ENCODE peak calls at places on chromosomes 3 and 15, in seven cellular contexts. W is epithelial cell of esophagus; T is CD4-positive, alpha-beta memory T cell; H is endodermal cell; P is uterus; U is thyroid gland; B is brain microvascular endothelial cell. D is an unnamed sample.
A peak's percentile ranks its signal among the peaks of the same experiment; 100 is the strongest.

GRCh38 chr3:160006282-160007163 is 17.9 kb downstream of the IL12A start:
- DNase-seq in W (peak; percentile 77), T (no peak), H (peak; percentile 78), P (peak; percentile 31), U (peak; percentile 61), B (peak; percentile 69), D (peak; percentile 73)

GRCh38 chr15:39127925-39128617 is 452.8 kb upstream of the THBS1 start:
- DNase-seq in W (peak; percentile 83), T (no peak), H (peak; percentile 69), P (no peak), U (no peak), B (peak; percentile 91), D (peak; percentile 50)

GRCh38 chr15:84928843-84929168 is 44.3 kb downstream of the SLC28A1 start:
- DNase-seq in W (no peak), T (no peak), H (no peak), P (no peak), U (no peak), B (no peak), D (no peak)

GRCh38 chr15:68177747-68178146 is 27.4 kb downstream of the CALML4 start:
- DNase-seq in W (no peak), T (no peak), H (no peak), P (no peak), U (no peak), B (no peak), D (no peak)

GRCh38 chr3:136720091-136720490 is 32.1 kb downstream of the STAG1 start:
- DNase-seq in W (no peak), T (no peak), H (no peak), P (no peak), U (no peak), B (no peak), D (no peak)

GRCh38 chr3:119589087-119589773 is 8.5 kb upstream of the PLA1A start:
- DNase-seq in W (no peak), T (no peak), H (peak; percentile 66), P (no peak), U (no peak), B (no peak), D (peak; percentile 24)

GRCh38 chr15:22903961-22904534 is 65.6 kb downstream of the NIPA2 start:
- DNase-seq in W (no peak), T (no peak), H (no peak), P (no peak), U (no peak), B (no peak), D (no peak)

GRCh38 chr3:122772827-122773226 is 20.8 kb downstream of the HSPBAP1 start:
- DNase-seq in W (no peak), T (no peak), H (no peak), P (no peak), U (no peak), B (no peak), D (no peak)

GRCh38 chr15:73993211-73993994 is 1.1 kb upstream of the PML start:
- DNase-seq in W (no peak), T (no peak), H (no peak), P (no peak), U (no peak), B (no peak), D (no peak)

GRCh38 chr3:129249284-129250065 is at the start of gene COPG1:
- DNase-seq in W (peak; percentile 83), T (peak; percentile 82), H (peak; percentile 95), P (peak; percentile 90), U (peak; percentile 84), B (peak; percentile 84), D (peak; percentile 90)

GRCh38 chr3:195240171-195240701 is 30.7 kb downstream of the XXYLT1 start:
- DNase-seq in W (no peak), T (no peak), H (peak; percentile 16), P (peak; percentile 83), U (peak; percentile 29), B (no peak), D (no peak)

GRCh38 chr15:63403254-63403945 is 21.8 kb upstream of the CA12 start:
- DNase-seq in W (no peak), T (no peak), H (no peak), P (no peak), U (no peak), B (no peak), D (no peak)

GRCh38 chr15:43266834-43267233 is at the start of gene TGM5:
- DNase-seq in W (peak; percentile 94), T (no peak), H (no peak), P (no peak), U (peak; percentile 28), B (no peak), D (no peak)

GRCh38 chr3:106719583-106719982 is 657.7 kb upstream of the CCDC54 start:
- DNase-seq in W (no peak), T (no peak), H (no peak), P (no peak), U (no peak), B (no peak), D (no peak)

GRCh38 chr3:17831366-17831765 is 88.9 kb upstream of the TBC1D5 start:
- DNase-seq in W (peak; percentile 64), T (no peak), H (no peak), P (no peak), U (no peak), B (no peak), D (no peak)

GRCh38 chr3:159839561-159840379 is 148.9 kb upstream of the IL12A start:
- DNase-seq in W (peak; percentile 29), T (no peak), H (peak; percentile 89), P (peak; percentile 31), U (peak; percentile 37), B (no peak), D (peak; percentile 86)

GRCh38 chr3:108125550-108126071 is 34.8 kb upstream of the CD47 start:
- DNase-seq in W (no peak), T (peak; percentile 86), H (no peak), P (no peak), U (peak; percentile 56), B (no peak), D (no peak)

DNA sequence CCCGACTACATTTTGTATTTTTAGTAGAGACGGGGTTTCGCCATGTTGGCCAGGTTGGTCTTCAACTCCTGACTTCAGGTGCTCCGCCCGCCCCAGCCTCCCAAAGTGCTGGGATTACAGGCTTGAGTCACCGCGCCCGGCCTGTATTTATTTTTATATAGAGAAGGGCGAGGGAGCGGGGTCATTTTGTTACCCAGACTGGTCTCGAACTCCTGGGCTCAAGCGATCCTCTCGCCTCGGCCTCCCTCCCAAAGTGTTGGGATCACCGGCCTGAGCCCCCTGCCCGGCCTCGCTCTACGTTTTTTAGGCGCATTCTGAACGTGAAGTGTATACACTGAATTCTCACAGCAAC is 514 bp upstream of the PPP4R2 start:
- DNase-seq in W (no peak), T (no peak), H (no peak), P (no peak), U (peak; percentile 8), B (no peak), D (peak; percentile 15)
- H3K4me3 ChIP-seq in W (peak overlapping the region; percentile 51), T (peak overlapping the region; percentile 44), H (peak overlapping the region; percentile 81), P (peak overlapping the region; percentile 71), U (peak overlapping the region; percentile 97), B (peak overlapping the region; percentile 88), D (peak overlapping the region; percentile 89)

GRCh38 chr3:128074851-128075515 is 22.7 kb downstream of the SEC61A1 start:
- DNase-seq in W (peak; percentile 48), T (no peak), H (no peak), P (no peak), U (no peak), B (no peak), D (no peak)
- H3K4me3 ChIP-seq in W (peak overlapping the region; percentile 26), T (no peak overlapping the region), H (peak overlapping the region; percentile 79), P (peak overlapping the region; percentile 32), U (peak overlapping the region; percentile 39), B (peak overlapping the region; percentile 40), D (peak overlapping the region; percentile 68)

DNA sequence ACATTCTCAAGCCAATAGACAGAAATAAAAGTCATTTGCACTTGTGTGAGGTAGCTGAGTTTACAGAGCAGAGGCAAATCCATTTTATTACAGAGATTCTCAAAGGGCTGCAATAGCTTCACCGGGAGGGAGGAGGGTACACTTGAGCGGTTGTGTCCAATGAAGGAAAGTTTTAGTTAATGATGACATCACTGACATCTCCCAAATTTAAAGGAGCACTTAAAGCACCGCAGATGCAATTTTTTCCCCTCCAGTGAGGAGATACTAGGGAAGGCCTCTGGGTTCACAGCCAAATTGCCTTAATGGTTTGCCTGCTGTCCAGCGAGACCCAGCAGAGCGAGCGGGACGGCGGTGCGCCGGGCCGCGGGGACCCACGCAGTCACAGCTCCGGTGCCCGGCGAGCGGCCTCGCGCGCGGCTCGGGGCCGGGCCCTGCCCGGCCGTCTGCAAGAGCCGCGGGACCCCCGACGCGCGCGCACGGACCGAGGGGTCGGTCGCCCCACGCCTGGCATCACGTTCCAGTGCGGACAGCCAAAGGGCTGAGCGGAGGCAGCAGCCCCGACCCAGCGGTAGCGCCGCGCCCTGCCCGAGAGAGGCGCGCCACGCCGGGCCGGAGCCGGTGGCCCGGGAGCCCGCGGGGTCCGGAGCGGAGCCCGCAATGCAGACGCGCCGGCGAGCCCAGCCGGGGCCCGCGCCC is 160.5 kb upstream of the CHRNA7 start:
- DNase-seq in W (no peak), T (no peak), H (no peak), P (peak; percentile 12), U (peak; percentile 20), B (no peak), D (peak; percentile 29)
- H3K4me3 ChIP-seq in W (peak overlapping the region; percentile 10), T (no peak overlapping the region), H (peak overlapping the region; percentile 77), P (peak overlapping the region; percentile 64), U (peak overlapping the region; percentile 31), B (peak overlapping the region; percentile 61), D (peak overlapping the region; percentile 63)

GRCh38 chr15:79981861-79982455 is 11.0 kb upstream of the BCL2A1 start:
- DNase-seq in W (no peak), T (no peak), H (no peak), P (no peak), U (no peak), B (no peak), D (no peak)
- H3K4me3 ChIP-seq in W (no peak overlapping the region), T (no peak overlapping the region), H (no peak overlapping the region), P (no peak overlapping the region), U (no peak overlapping the region), B (no peak overlapping the region), D (no peak overlapping the region)

D was measured in GM23338.